ENCODE peak calls at places on chromosomes 16 and 17, in eight cellular contexts. U is HCT116; S is renal cortical epithelial cell; D is NCI-H2029 treated with DMSO at 0.1 percent for 48 hours; N is fibroblast of lung; Q is stimulated activated CD8-positive, alpha-beta memory T cell treated with anti-CD3 and anti-CD28 coated beads, Interleukin-7, amount 100 ng/mL, for 1 hour; I is heart right ventricle; O is left kidney. L is an unnamed sample.
A peak's percentile ranks its signal among the peaks of the same experiment; 100 is the strongest.

GRCh38 chr17:52536466-52536865 is 378.0 kb upstream of the CA10 start:
- DNase-seq in U (no peak), S (no peak), D (no peak), N (no peak), Q (no peak), I (no peak), O (no peak), L (no peak)

GRCh38 chr17:80364091-80364691 is 50.8 kb upstream of the ENDOV start:
- DNase-seq in U (peak; percentile 8), S (no peak), D (no peak), N (no peak), Q (no peak), I (no peak), O (peak; percentile 39), L (no peak)

GRCh38 chr17:17628388-17629008 is 37.0 kb upstream of the PEMT start:
- DNase-seq in U (no peak), S (no peak), D (no peak), N (no peak), Q (no peak), I (no peak), O (no peak), L (no peak)

GRCh38 chr16:30348113-30348512 is 7.0 kb downstream of the CD2BP2 start:
- DNase-seq in U (no peak), S (no peak), D (no peak), N (no peak), Q (no peak), I (no peak), O (no peak), L (no peak)

GRCh38 chr17:62188713-62189112 is 123.6 kb upstream of the MED13 start:
- DNase-seq in U (no peak), S (peak; percentile 88), D (no peak), N (no peak), Q (no peak), I (no peak), O (peak; percentile 37), L (peak; percentile 5)

GRCh38 chr17:6669479-6670212 is 18.1 kb downstream of the C17orf100 start:
- DNase-seq in U (peak; percentile 80), S (no peak), D (no peak), N (no peak), Q (no peak), I (no peak), O (no peak), L (no peak)

GRCh38 chr17:38358586-38359513 is 7.2 kb downstream of the SOCS7 start:
- DNase-seq in U (no peak), S (no peak), D (no peak), N (peak; percentile 40), Q (no peak), I (no peak), O (no peak), L (no peak)

GRCh38 chr17:33381201-33381600 is 88.1 kb upstream of the ASIC2 start:
- DNase-seq in U (no peak), S (no peak), D (no peak), N (no peak), Q (no peak), I (no peak), O (peak; percentile 71), L (no peak)

GRCh38 chr17:16037636-16038035 is 38.0 kb downstream of the TTC19 start:
- DNase-seq in U (no peak), S (peak; percentile 6), D (no peak), N (peak; percentile 54), Q (no peak), I (no peak), O (no peak), L (peak; percentile 27)

GRCh38 chr17:77425791-77426641 is 285.2 kb downstream of the SEC14L1 start:
- DNase-seq in U (no peak), S (peak; percentile 68), D (no peak), N (peak; percentile 87), Q (no peak), I (no peak), O (no peak), L (peak; percentile 87)

L was measured in IMR-90.